ENCODE peak calls at places on chromosomes 4 and X, in nine cellular contexts. One of them, this sample, is unnamed.

GRCh38 chrX:65750674-65751469 is 83.4 kb downstream of the MSN start:
- DNase-seq in SW 1271: no peak
- DNase-seq in NK-92 treated with Interleukin-12 subunit alpha and Interleukin-12 subunit beta, amount 100 ng/mL, for 24 hours: peak
- DNase-seq in stimulated activated CD4-positive, alpha-beta T cell treated with anti-CD3 and anti-CD28 coated beads, Interleukin-4, amount 100 ng/mL, for 1 hour: peak
- DNase-seq in fibroblast of lung: no peak
- DNase-seq in activated CD8-positive, alpha-beta memory T cell treated with anti-CD3 and anti-CD28 coated beads for 48 hours: no peak
- DNase-seq in GM10248: peak
- DNase-seq in GM12865: peak
- DNase-seq in GM23248: no peak
- DNase-seq in this sample: no peak

GRCh38 chrX:118261136-118261535 is 84.8 kb upstream of the WDR44 start:
- DNase-seq in fibroblast of lung: no peak
- DNase-seq in GM23248: no peak
- DNase-seq in GM10248: no peak
- DNase-seq in stimulated activated CD4-positive, alpha-beta T cell treated with anti-CD3 and anti-CD28 coated beads, Interleukin-4, amount 100 ng/mL, for 1 hour: no peak
- DNase-seq in NK-92 treated with Interleukin-12 subunit alpha and Interleukin-12 subunit beta, amount 100 ng/mL, for 24 hours: no peak
- DNase-seq in GM12865: no peak
- DNase-seq in activated CD8-positive, alpha-beta memory T cell treated with anti-CD3 and anti-CD28 coated beads for 48 hours: no peak
- DNase-seq in SW 1271: no peak
- DNase-seq in this sample: no peak

GRCh38 chrX:132590350-132591026 is 101.7 kb upstream of the MBNL3 start:
- DNase-seq in GM12865: no peak
- DNase-seq in GM23248: no peak
- DNase-seq in activated CD8-positive, alpha-beta memory T cell treated with anti-CD3 and anti-CD28 coated beads for 48 hours: no peak
- DNase-seq in SW 1271: no peak
- DNase-seq in GM10248: no peak
- DNase-seq in stimulated activated CD4-positive, alpha-beta T cell treated with anti-CD3 and anti-CD28 coated beads, Interleukin-4, amount 100 ng/mL, for 1 hour: no peak
- DNase-seq in fibroblast of lung: no peak
- DNase-seq in NK-92 treated with Interleukin-12 subunit alpha and Interleukin-12 subunit beta, amount 100 ng/mL, for 24 hours: no peak
- DNase-seq in this sample: no peak

GRCh38 chr4:23135792-23136645 is 443.3 kb downstream of the GBA3 start:
- DNase-seq in NK-92 treated with Interleukin-12 subunit alpha and Interleukin-12 subunit beta, amount 100 ng/mL, for 24 hours: no peak
- DNase-seq in SW 1271: peak
- DNase-seq in fibroblast of lung: peak
- DNase-seq in activated CD8-positive, alpha-beta memory T cell treated with anti-CD3 and anti-CD28 coated beads for 48 hours: no peak
- DNase-seq in GM12865: peak
- DNase-seq in GM23248: peak
- DNase-seq in stimulated activated CD4-positive, alpha-beta T cell treated with anti-CD3 and anti-CD28 coated beads, Interleukin-4, amount 100 ng/mL, for 1 hour: no peak
- DNase-seq in GM10248: peak
- DNase-seq in this sample: no peak

GRCh38 chrX:23610491-23610890 is 56.8 kb upstream of the PRDX4 start:
- DNase-seq in fibroblast of lung: no peak
- DNase-seq in SW 1271: no peak
- DNase-seq in activated CD8-positive, alpha-beta memory T cell treated with anti-CD3 and anti-CD28 coated beads for 48 hours: no peak
- DNase-seq in GM12865: no peak
- DNase-seq in NK-92 treated with Interleukin-12 subunit alpha and Interleukin-12 subunit beta, amount 100 ng/mL, for 24 hours: no peak
- DNase-seq in GM10248: no peak
- DNase-seq in stimulated activated CD4-positive, alpha-beta T cell treated with anti-CD3 and anti-CD28 coated beads, Interleukin-4, amount 100 ng/mL, for 1 hour: no peak
- DNase-seq in GM23248: peak
- DNase-seq in this sample: no peak

GRCh38 chrX:139112432-139112831 is 400.9 kb upstream of the FGF13 start:
- DNase-seq in GM12865: no peak
- DNase-seq in fibroblast of lung: peak
- DNase-seq in stimulated activated CD4-positive, alpha-beta T cell treated with anti-CD3 and anti-CD28 coated beads, Interleukin-4, amount 100 ng/mL, for 1 hour: no peak
- DNase-seq in GM23248: peak
- DNase-seq in NK-92 treated with Interleukin-12 subunit alpha and Interleukin-12 subunit beta, amount 100 ng/mL, for 24 hours: no peak
- DNase-seq in SW 1271: no peak
- DNase-seq in GM10248: no peak
- DNase-seq in activated CD8-positive, alpha-beta memory T cell treated with anti-CD3 and anti-CD28 coated beads for 48 hours: no peak
- DNase-seq in this sample: no peak

GRCh38 chr4:94339779-94340178 is 2.9 kb downstream of the HPGDS start:
- DNase-seq in stimulated activated CD4-positive, alpha-beta T cell treated with anti-CD3 and anti-CD28 coated beads, Interleukin-4, amount 100 ng/mL, for 1 hour: peak
- DNase-seq in GM23248: no peak
- DNase-seq in GM10248: no peak
- DNase-seq in fibroblast of lung: no peak
- DNase-seq in SW 1271: no peak
- DNase-seq in GM12865: peak
- DNase-seq in NK-92 treated with Interleukin-12 subunit alpha and Interleukin-12 subunit beta, amount 100 ng/mL, for 24 hours: no peak
- DNase-seq in activated CD8-positive, alpha-beta memory T cell treated with anti-CD3 and anti-CD28 coated beads for 48 hours: no peak
- DNase-seq in this sample: no peak

GRCh38 chr4:1417522-1418390 is 11.5 kb upstream of the NKX1-1 start:
- DNase-seq in fibroblast of lung: no peak
- DNase-seq in SW 1271: no peak
- DNase-seq in GM12865: no peak
- DNase-seq in activated CD8-positive, alpha-beta memory T cell treated with anti-CD3 and anti-CD28 coated beads for 48 hours: no peak
- DNase-seq in GM23248: no peak
- DNase-seq in GM10248: no peak
- DNase-seq in stimulated activated CD4-positive, alpha-beta T cell treated with anti-CD3 and anti-CD28 coated beads, Interleukin-4, amount 100 ng/mL, for 1 hour: no peak
- DNase-seq in NK-92 treated with Interleukin-12 subunit alpha and Interleukin-12 subunit beta, amount 100 ng/mL, for 24 hours: no peak
- DNase-seq in this sample: no peak

GRCh38 chr4:182826391-182826790 is 90.8 kb downstream of the DCTD start:
- DNase-seq in SW 1271: no peak
- DNase-seq in GM12865: peak
- DNase-seq in NK-92 treated with Interleukin-12 subunit alpha and Interleukin-12 subunit beta, amount 100 ng/mL, for 24 hours: no peak
- DNase-seq in fibroblast of lung: no peak
- DNase-seq in stimulated activated CD4-positive, alpha-beta T cell treated with anti-CD3 and anti-CD28 coated beads, Interleukin-4, amount 100 ng/mL, for 1 hour: no peak
- DNase-seq in activated CD8-positive, alpha-beta memory T cell treated with anti-CD3 and anti-CD28 coated beads for 48 hours: no peak
- DNase-seq in GM23248: no peak
- DNase-seq in GM10248: no peak
- DNase-seq in this sample: no peak

GRCh38 chrX:81354954-81355353 is 153.1 kb downstream of the SH3BGRL start:
- DNase-seq in GM10248: no peak
- DNase-seq in GM12865: no peak
- DNase-seq in activated CD8-positive, alpha-beta memory T cell treated with anti-CD3 and anti-CD28 coated beads for 48 hours: no peak
- DNase-seq in fibroblast of lung: no peak
- DNase-seq in GM23248: no peak
- DNase-seq in SW 1271: no peak
- DNase-seq in NK-92 treated with Interleukin-12 subunit alpha and Interleukin-12 subunit beta, amount 100 ng/mL, for 24 hours: no peak
- DNase-seq in stimulated activated CD4-positive, alpha-beta T cell treated with anti-CD3 and anti-CD28 coated beads, Interleukin-4, amount 100 ng/mL, for 1 hour: no peak
- DNase-seq in this sample: no peak

GRCh38 chrX:19708683-19709082 is 178.7 kb downstream of the SH3KBP1 start:
- DNase-seq in SW 1271: no peak
- DNase-seq in GM12865: peak
- DNase-seq in fibroblast of lung: no peak
- DNase-seq in stimulated activated CD4-positive, alpha-beta T cell treated with anti-CD3 and anti-CD28 coated beads, Interleukin-4, amount 100 ng/mL, for 1 hour: no peak
- DNase-seq in GM23248: no peak
- DNase-seq in activated CD8-positive, alpha-beta memory T cell treated with anti-CD3 and anti-CD28 coated beads for 48 hours: no peak
- DNase-seq in NK-92 treated with Interleukin-12 subunit alpha and Interleukin-12 subunit beta, amount 100 ng/mL, for 24 hours: no peak
- DNase-seq in GM10248: no peak
- DNase-seq in this sample: no peak

GRCh38 chr4:8117278-8117682 is 41.3 kb downstream of the ABLIM2 start:
- DNase-seq in SW 1271: peak
- DNase-seq in GM10248: no peak
- DNase-seq in stimulated activated CD4-positive, alpha-beta T cell treated with anti-CD3 and anti-CD28 coated beads, Interleukin-4, amount 100 ng/mL, for 1 hour: peak
- DNase-seq in GM12865: peak
- DNase-seq in NK-92 treated with Interleukin-12 subunit alpha and Interleukin-12 subunit beta, amount 100 ng/mL, for 24 hours: no peak
- DNase-seq in fibroblast of lung: peak
- DNase-seq in activated CD8-positive, alpha-beta memory T cell treated with anti-CD3 and anti-CD28 coated beads for 48 hours: no peak
- DNase-seq in GM23248: peak
- DNase-seq in this sample: peak

This sample was measured in activated T-cell treated with anti-CD3 and anti-CD28 coated beads, Interleukin-2, amount 50 U/mL, for 1 hour.